ENCODE peak calls at places on chromosome 13, in seven cellular contexts. W is GM23248, U is PC-3, E is GM23338, Q is PC-9, F is SK-N-SH, L is neural progenitor cell. D is an unnamed sample. For H4K20me1, H3F3A and H3K4me1, the result is how much of the 10 kb centered on the place peaks cover.

GRCh38 chr13:48687249-48687648 is 33.5 kb downstream of the CYSLTR2 start:
- DNase-seq in F (no peak), U (no peak), L (no peak), Q (no peak), W (no peak), E (no peak), D (no peak)

GRCh38 chr13:61294467-61295186 is 121.0 kb downstream of the PCDH20 start:
- DNase-seq in U (no peak), E (no peak), F (no peak), L (no peak), Q (no peak), W (no peak), D (no peak)

GRCh38 chr13:43220873-43221578 is 197.6 kb downstream of the DNAJC15 start:
- DNase-seq in U (no peak), F (no peak), W (no peak), L (no peak), E (no peak), Q (no peak), D (no peak)

GRCh38 chr13:106479849-106480400 is 55.5 kb downstream of the EFNB2 start:
- DNase-seq in Q (no peak), F (no peak), W (no peak), E (peak), L (no peak), U (no peak), D (no peak)

GRCh38 chr13:61170791-61171330 is 244.8 kb downstream of the PCDH20 start:
- DNase-seq in W (no peak), L (no peak), E (no peak), Q (no peak), U (peak), F (no peak), D (no peak)

GRCh38 chr13:45847554-45848224 is 3.9 kb downstream of the SIAH3 start:
- DNase-seq in U (no peak), E (no peak), L (no peak), W (no peak), F (no peak), Q (no peak), D (peak)

GRCh38 chr13:56773148-56773547 is 367.6 kb upstream of the PRR20A start:
- DNase-seq in F (no peak), W (no peak), U (no peak), E (no peak), Q (no peak), L (no peak), D (no peak)

GRCh38 chr13:30373727-30374126 is 48.6 kb upstream of the UBE2L5 start:
- DNase-seq in Q (no peak), F (no peak), L (no peak), E (no peak), U (no peak), W (no peak), D (peak)

GRCh38 chr13:27006519-27007161 is 165.0 kb downstream of the USP12 start:
- DNase-seq in U (peak), Q (peak), E (peak), L (peak), W (peak), F (peak), D (no peak)

GRCh38 chr13:46663644-46664043 is 110.7 kb downstream of the LRCH1 start:
- DNase-seq in U (peak), W (peak), E (no peak), Q (no peak), F (no peak), L (no peak), D (no peak)

GRCh38 chr13:97627566-97627965 is 193.6 kb downstream of the RAP2A start:
- DNase-seq in L (peak), E (peak), Q (no peak), W (peak), F (no peak), U (peak), D (no peak)

GRCh38 chr13:65907656-65908441 is 1322.3 kb downstream of the PCDH9 start:
- DNase-seq in E (no peak), F (no peak), U (peak), Q (no peak), L (no peak), W (no peak), D (no peak)

GRCh38 chr13:99339736-99340392 is 32.7 kb upstream of the GPR183 start:
- DNase-seq in Q (no peak), U (no peak), E (no peak), F (no peak), W (peak), L (no peak), D (no peak)

GRCh38 chr13:86864376-86864775 is 806.8 kb upstream of the SLITRK5 start:
- DNase-seq in F (no peak), W (no peak), Q (no peak), L (no peak), U (peak), E (no peak), D (no peak)

GRCh38 chr13:107271226-107271625 is 703.3 kb upstream of the ARGLU1 start:
- DNase-seq in F (peak), U (peak), Q (no peak), W (peak), L (peak), E (peak), D (no peak)

GRCh38 chr13:30256713-30257432 is 50.5 kb downstream of the KATNAL1 start:
- DNase-seq in Q (no peak), W (peak), F (no peak), L (no peak), E (peak), U (no peak), D (no peak)

GRCh38 chr13:43009506-43009905 is 13.9 kb upstream of the DNAJC15 start:
- DNase-seq in U (no peak), L (no peak), W (peak), F (no peak), Q (no peak), E (no peak), D (no peak)

GRCh38 chr13:89968468-89968867 is 1379.0 kb upstream of the MIR17HG start:
- DNase-seq in L (no peak), W (no peak), F (no peak), U (no peak), Q (no peak), E (no peak), D (no peak)

GRCh38 chr13:34277971-34278370 is 460.0 kb downstream of the RFC3 start:
- DNase-seq in W (no peak), F (no peak), U (no peak), E (no peak), L (no peak), Q (no peak), D (no peak)

GRCh38 chr13:97214921-97215320 is 7.2 kb upstream of the MBNL2 start:
- DNase-seq in L (no peak), E (no peak), Q (no peak), U (no peak), F (no peak), W (no peak), D (no peak)

GRCh38 chr13:74129500-74130144 is 4.6 kb downstream of the KLF12 start:
- DNase-seq in E (no peak), W (peak), F (no peak), Q (no peak), U (peak), L (no peak), D (no peak)

GRCh38 chr13:104487006-104487405 is 1420.8 kb upstream of the SLC10A2 start:
- DNase-seq in Q (no peak), F (no peak), L (no peak), W (no peak), U (no peak), E (no peak), D (no peak)

GRCh38 chr13:23087884-23088283 is 92.9 kb upstream of the SGCG start:
- DNase-seq in U (peak), E (peak), Q (no peak), L (peak), F (peak), W (peak), D (no peak)

GRCh38 chr13:90717451-90717936 is 630.0 kb upstream of the MIR17HG start:
- DNase-seq in U (peak), Q (peak), L (peak), W (peak), E (peak), F (no peak), D (no peak)

GRCh38 chr13:48156466-48156865 is 61.6 kb upstream of the MED4 start:
- DNase-seq in F (no peak), L (no peak), W (no peak), U (no peak), Q (no peak), E (peak), D (peak)

GRCh38 chr13:76331948-76332712 is 554.1 kb downstream of the KCTD12 start:
- DNase-seq in F (no peak), E (no peak), U (no peak), W (no peak), L (no peak), Q (no peak), D (peak)

GRCh38 chr13:29703421-29703820 is 107.9 kb upstream of the SLC7A1 start:
- DNase-seq in U (no peak), F (no peak), W (no peak), E (no peak), Q (no peak), L (no peak), D (no peak)

GRCh38 chr13:78601124-78601885 is 2.0 kb downstream of the POU4F1 start:
- DNase-seq in U (no peak), L (peak), Q (no peak), W (peak), E (peak), F (peak), D (no peak)

GRCh38 chr13:71842003-71842402 is 25.0 kb downstream of the DACH1 start:
- DNase-seq in W (no peak), U (no peak), F (no peak), Q (no peak), E (no peak), L (no peak), D (no peak)

GRCh38 chr13:42649761-42650289 is 75.9 kb downstream of the TNFSF11 start:
- DNase-seq in E (no peak), F (no peak), U (no peak), W (no peak), L (no peak), Q (no peak), D (no peak)

GRCh38 chr13:100513171-100513570 is 75.4 kb downstream of the GGACT start:
- DNase-seq in E (no peak), L (no peak), Q (no peak), U (no peak), F (no peak), W (no peak), D (no peak)

GRCh38 chr13:38415233-38415632 is 65.6 kb downstream of the UFM1 start:
- DNase-seq in F (no peak), W (no peak), U (no peak), E (no peak), Q (no peak), L (no peak), D (peak)

GRCh38 chr13:72726721-72727416 is 560 bp downstream of the MZT1 start:
- DNase-seq in L (peak), W (peak), Q (no peak), F (peak), U (peak), E (peak), D (peak)

GRCh38 chr13:95254341-95254740 is 46.9 kb downstream of the ABCC4 start:
- DNase-seq in Q (peak), L (no peak), E (no peak), U (peak), W (peak), F (no peak), D (no peak)

GRCh38 chr13:40629678-40630384 is 36.6 kb downstream of the FOXO1 start:
- DNase-seq in U (no peak), F (no peak), E (no peak), W (no peak), Q (no peak), L (no peak), D (peak)
- H4K20me1 ChIP-seq in U (under half), F (under half), E (half or more), W (under half), Q (under half), L (under half), D (under half)

GRCh38 chr13:25080773-25081172 is 15.2 kb upstream of the PABPC3 start:
- DNase-seq in E (no peak), U (no peak), L (no peak), W (no peak), F (no peak), Q (no peak), D (no peak)
- H3F3A ChIP-seq in E (under half), U (under half), L (under half), W (under half), F (under half), Q (under half), D (under half)

GRCh38 chr13:110706570-110707378 is 858 bp upstream of the CARS2 start:
- DNase-seq in E (no peak), L (no peak), Q (no peak), F (no peak), U (no peak), W (no peak), D (no peak)
- H3K4me1 ChIP-seq in E (under half), L (under half), Q (under half), F (under half), U (under half), W (under half), D (under half)

GRCh38 chr13:113629814-113630213 is 28.2 kb downstream of the ATP4B start:
- DNase-seq in L (no peak), W (no peak), E (no peak), Q (no peak), F (no peak), U (no peak), D (no peak)
- H4K20me1 ChIP-seq in L (under half), W (under half), E (under half), Q (under half), F (under half), U (under half), D (under half)

GRCh38 chr13:40755082-40755755 is 15.8 kb downstream of the MRPS31 start:
- DNase-seq in L (no peak), F (no peak), Q (no peak), U (no peak), E (no peak), W (no peak), D (no peak)

GRCh38 chr13:40758811-40759210 is 12.2 kb downstream of the MRPS31 start:
- DNase-seq in E (no peak), L (no peak), F (no peak), Q (no peak), U (no peak), W (no peak), D (peak)

DNA sequence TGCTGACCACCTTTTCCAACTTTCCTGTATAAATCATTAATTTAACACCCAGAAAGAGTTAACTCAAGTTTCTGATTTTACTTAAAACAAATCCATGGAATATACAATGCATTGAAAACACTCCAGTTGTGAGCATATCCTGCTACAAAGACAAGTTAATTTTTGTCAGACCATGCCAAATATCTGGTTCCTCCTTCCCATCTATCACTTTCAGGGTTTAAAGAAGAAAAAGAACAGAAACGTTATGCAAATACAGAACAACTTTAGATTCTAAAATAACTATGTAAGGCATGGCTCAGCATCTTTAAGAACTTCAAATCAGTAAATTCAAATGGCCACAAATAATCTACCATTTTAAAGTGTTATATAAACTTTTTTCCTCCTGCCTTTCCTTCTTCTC is 14.9 kb downstream of the MRPS31 start:
- DNase-seq in E (no peak), L (no peak), F (no peak), Q (no peak), W (no peak), U (no peak), D (no peak)
- H3F3A ChIP-seq in E (under half), L (under half), F (under half), Q (under half), W (under half), U (under half), D (under half)

GRCh38 chr13:109148243-109148642 is 518.8 kb downstream of the MYO16 start:
- DNase-seq in Q (no peak), F (no peak), E (no peak), L (no peak), U (peak), W (peak), D (no peak)

GRCh38 chr13:109145631-109146030 is 516.2 kb downstream of the MYO16 start:
- DNase-seq in W (peak), E (peak), Q (peak), L (peak), U (peak), F (peak), D (peak)

GRCh38 chr13:109144693-109145437 is 515.5 kb downstream of the MYO16 start:
- DNase-seq in F (no peak), U (no peak), L (no peak), E (no peak), W (peak), Q (no peak), D (no peak)

GRCh38 chr13:109146393-109146792 is 517.0 kb downstream of the MYO16 start:
- DNase-seq in E (no peak), F (no peak), U (no peak), L (no peak), W (no peak), Q (no peak), D (no peak)

GRCh38 chr13:109146912-109147624 is 517.7 kb downstream of the MYO16 start:
- DNase-seq in W (peak), L (no peak), U (peak), E (no peak), F (peak), Q (peak), D (no peak)
- H3K4me1 ChIP-seq in W (under half), L (under half), U (under half), E (under half), F (under half), Q (under half), D (under half)

GRCh38 chr13:110300090-110300815 is 6.7 kb downstream of the COL4A1 start:
- DNase-seq in L (no peak), Q (no peak), W (no peak), F (no peak), E (no peak), U (no peak), D (no peak)
- H4K20me1 ChIP-seq in L (under half), Q (under half), W (under half), F (under half), E (under half), U (under half), D (under half)

GRCh38 chr13:40651866-40652587 is 14.4 kb downstream of the FOXO1 start:
- DNase-seq in W (no peak), L (no peak), Q (no peak), U (no peak), F (no peak), E (peak), D (no peak)
- H3F3A ChIP-seq in W (under half), L (under half), Q (under half), U (under half), F (under half), E (under half), D (under half)

GRCh38 chr13:50527612-50528509 is 315.6 kb downstream of the DLEU7 start:
- DNase-seq in E (no peak), L (no peak), F (no peak), U (no peak), Q (no peak), W (peak), D (peak)
- H3K4me1 ChIP-seq in E (under half), L (under half), F (under half), U (under half), Q (under half), W (under half), D (under half)

GRCh38 chr13:112733112-112733511 is 43.3 kb downstream of the ATP11A start:
- DNase-seq in L (peak), Q (peak), F (peak), E (peak), W (no peak), U (no peak), D (no peak)
- H4K20me1 ChIP-seq in L (half or more), Q (under half), F (under half), E (under half), W (under half), U (under half), D (under half)

D was measured in MM.1S.